ENCODE peak calls at places on chromosomes 7 and 10, in four cellular contexts. H is SK-N-DZ, V is HAP-1, L is HEK293T. U is an unnamed sample.

GRCh38 chr10:27865221-27865635 is 119.6 kb upstream of the MKX start:
- DNase-seq in H (no peak), V (no peak), L (no peak), U (no peak)

GRCh38 chr10:98924526-98924925 is 311.1 kb downstream of the HPSE2 start:
- DNase-seq in H (no peak), V (no peak), L (no peak), U (no peak)

GRCh38 chr10:126500866-126501265 is 112.6 kb upstream of the ADAM12 start:
- DNase-seq in H (no peak), V (no peak), L (no peak), U (no peak)

GRCh38 chr7:152910545-152911013 is 151.0 kb downstream of the ACTR3B start:
- DNase-seq in H (no peak), V (no peak), L (no peak), U (no peak)

GRCh38 chr10:74500806-74501205 is 325.6 kb upstream of the KAT6B start:
- DNase-seq in H (no peak), V (no peak), L (no peak), U (no peak)

GRCh38 chr10:58963101-58963534 is 213.3 kb upstream of the PHYHIPL start:
- DNase-seq in H (no peak), V (no peak), L (no peak), U (no peak)

GRCh38 chr10:103593022-103593570 is 99.6 kb downstream of the NEURL1 start:
- DNase-seq in H (no peak), V (no peak), L (no peak), U (no peak)

GRCh38 chr7:12945901-12946300 is 258.5 kb downstream of the ARL4A start:
- DNase-seq in H (no peak), V (no peak), L (no peak), U (no peak)

GRCh38 chr7:29574659-29575058 is 11.0 kb downstream of the PRR15 start:
- DNase-seq in H (no peak), V (no peak), L (no peak), U (no peak)

GRCh38 chr10:62691331-62691730 is 113.2 kb upstream of the ADO start:
- DNase-seq in H (no peak), V (no peak), L (no peak), U (no peak)

GRCh38 chr7:108059526-108059925 is 56.6 kb upstream of the LAMB1 start:
- DNase-seq in H (no peak), V (no peak), L (no peak), U (no peak)

GRCh38 chr7:28855538-28856217 is 102.5 kb downstream of the TRIL start:
- DNase-seq in H (no peak), V (no peak), L (no peak), U (no peak)

GRCh38 chr7:126486806-126487205 is 765.9 kb downstream of the GRM8 start:
- DNase-seq in H (peak; percentile 67), V (no peak), L (no peak), U (no peak)

GRCh38 chr10:106942035-106942662 is 222.4 kb downstream of the SORCS1 start:
- DNase-seq in H (no peak), V (no peak), L (no peak), U (peak; percentile 30)

GRCh38 chr10:59595584-59595983 is 114.1 kb downstream of the SLC16A9 start:
- DNase-seq in H (no peak), V (peak; percentile 78), L (no peak), U (no peak)

GRCh38 chr7:155464948-155465739 is 7.2 kb downstream of the EN2 start:
- DNase-seq in H (no peak), V (peak; percentile 12), L (no peak), U (no peak)

GRCh38 chr10:11205026-11205772 is 187.5 kb downstream of the CELF2 start:
- DNase-seq in H (no peak), V (no peak), L (no peak), U (no peak)

GRCh38 chr10:118754132-118754555 is 626 bp downstream of the CACUL1 start:
- DNase-seq in H (peak; percentile 42), V (peak; percentile 42), L (peak; percentile 48), U (peak; percentile 71)

GRCh38 chr7:95046494-95047240 is 139.3 kb downstream of the PPP1R9A start:
- DNase-seq in H (no peak), V (no peak), L (no peak), U (no peak)

GRCh38 chr10:116490028-116490662 is 55.6 kb upstream of the PNLIP start:
- DNase-seq in H (no peak), V (peak; percentile 10), L (peak; percentile 40), U (no peak)

GRCh38 chr10:6593140-6593740 is 13.2 kb upstream of the PRKCQ start:
- DNase-seq in H (no peak), V (no peak), L (no peak), U (no peak)

GRCh38 chr7:157022681-157023588 is 12.5 kb upstream of the MNX1 start:
- DNase-seq in H (no peak), V (no peak), L (no peak), U (no peak)

GRCh38 chr7:74575083-74575803 is 82.3 kb upstream of the GTF2I start:
- DNase-seq in H (no peak), V (no peak), L (no peak), U (no peak)

GRCh38 chr7:40019558-40019957 is 69.5 kb downstream of the CDK13 start:
- DNase-seq in H (no peak), V (no peak), L (no peak), U (no peak)

GRCh38 chr7:1292972-1293830 is 60.5 kb downstream of the UNCX start:
- DNase-seq in H (no peak), V (no peak), L (no peak), U (no peak)

GRCh38 chr10:24214762-24215161 is 5.8 kb downstream of the KIAA1217 start:
- DNase-seq in H (no peak), V (no peak), L (no peak), U (no peak)

GRCh38 chr10:59843733-59844132 is 62.6 kb downstream of the CCDC6 start:
- DNase-seq in H (no peak), V (no peak), L (no peak), U (no peak)

GRCh38 chr7:131346885-131347592 is 19.4 kb downstream of the MKLN1 start:
- DNase-seq in H (no peak), V (peak; percentile 94), L (no peak), U (no peak)

GRCh38 chr7:75762350-75762917 is 9.6 kb downstream of the CCL26 start:
- DNase-seq in H (peak; percentile 68), V (peak; percentile 83), L (peak; percentile 73), U (no peak)

GRCh38 chr7:38398725-38399321 is 125.4 kb upstream of the TARP start:
- DNase-seq in H (peak; percentile 30), V (peak; percentile 28), L (peak; percentile 68), U (no peak)

GRCh38 chr7:47782022-47782421 is 166.2 kb downstream of the PKD1L1 start:
- DNase-seq in H (no peak), V (no peak), L (no peak), U (no peak)

U was measured in tibial artery.